ENCODE peak calls at places on chromosomes 11 and 22, in five cellular contexts. H is Ammon's horn; I is adrenal gland; L is NCI-H510A treated with DMSO at 0.1 percent for 48 hours; X is activated T-cell treated with anti-CD3 and anti-CD28 coated beads, Interleukin-2, amount 50 U/mL, for 48 hours. Z is an unnamed sample.

GRCh38 chr22:25791556-25791955 is 49.6 kb downstream of the MYO18B start:
- DNase-seq in L (no peak), H (no peak), X (no peak), I (no peak), Z (no peak)

GRCh38 chr11:110093407-110094297 is 460 bp downstream of the ZC3H12C start:
- DNase-seq in X (peak), I (peak), L (peak), H (peak), Z (peak)

GRCh38 chr11:75562836-75563484 is 907 bp downstream of the SERPINH1 start:
- DNase-seq in H (no peak), X (no peak), L (no peak), I (peak), Z (peak)

GRCh38 chr11:35792846-35793192 is 130.2 kb downstream of the TRIM44 start:
- DNase-seq in H (no peak), L (no peak), X (no peak), I (no peak), Z (no peak)

GRCh38 chr11:119641991-119642745 is 86.8 kb downstream of the NECTIN1 start:
- DNase-seq in X (peak), H (peak), I (no peak), L (peak), Z (peak)

GRCh38 chr22:49324527-49325491 is 502.9 kb downstream of the BRD1 start:
- DNase-seq in L (no peak), H (no peak), X (no peak), I (peak), Z (no peak)

GRCh38 chr11:64996710-64997380 is at the start of gene BATF2:
- DNase-seq in H (peak), L (peak), I (peak), X (no peak), Z (peak)

GRCh38 chr11:124442847-124443246 is 2.6 kb downstream of the OR8B8 start:
- DNase-seq in I (no peak), X (no peak), H (no peak), L (no peak), Z (no peak)

GRCh38 chr11:121131656-121132055 is 30.6 kb downstream of the TECTA start:
- DNase-seq in I (no peak), L (no peak), X (no peak), H (no peak), Z (no peak)

GRCh38 chr11:28981331-28981865 is 873.2 kb downstream of the METTL15 start:
- DNase-seq in L (no peak), H (no peak), I (no peak), X (no peak), Z (peak)

Z was measured in endothelial cell of umbilical vein.